ENCODE peak calls at places on chromosomes 2 and 18, in six cellular contexts. One of them, this sample, is unnamed.

GRCh38 chr2:70173520-70173919 is 17.3 kb downstream of the C2orf42 start:
- DNase-seq in NT2/D1: no peak
- DNase-seq in fibroblast of lung: peak
- DNase-seq in H9: no peak
- DNase-seq in IMR-90: peak
- DNase-seq in keratinocyte: no peak
- DNase-seq in this sample: no peak

GRCh38 chr2:207475546-207475945 is 54.2 kb upstream of the CREB1 start:
- DNase-seq in fibroblast of lung: no peak
- DNase-seq in IMR-90: no peak
- DNase-seq in NT2/D1: no peak
- DNase-seq in H9: no peak
- DNase-seq in keratinocyte: no peak
- DNase-seq in this sample: no peak

GRCh38 chr18:63254716-63255399 is 64.7 kb downstream of the BCL2 start:
- DNase-seq in keratinocyte: no peak
- DNase-seq in IMR-90: no peak
- DNase-seq in fibroblast of lung: no peak
- DNase-seq in NT2/D1: no peak
- DNase-seq in H9: no peak
- DNase-seq in this sample: no peak

GRCh38 chr2:156476516-156477206 is 40.5 kb downstream of the GPD2 start:
- DNase-seq in H9: no peak
- DNase-seq in NT2/D1: no peak
- DNase-seq in fibroblast of lung: peak
- DNase-seq in IMR-90: peak
- DNase-seq in keratinocyte: peak
- DNase-seq in this sample: no peak

GRCh38 chr2:20584045-20584636 is 66.8 kb downstream of the HS1BP3 start:
- DNase-seq in IMR-90: no peak
- DNase-seq in keratinocyte: no peak
- DNase-seq in fibroblast of lung: no peak
- DNase-seq in NT2/D1: no peak
- DNase-seq in H9: peak
- DNase-seq in this sample: no peak

GRCh38 chr18:79336556-79337142 is 59.1 kb upstream of the NFATC1 start:
- DNase-seq in keratinocyte: no peak
- DNase-seq in IMR-90: no peak
- DNase-seq in NT2/D1: no peak
- DNase-seq in H9: no peak
- DNase-seq in fibroblast of lung: no peak
- DNase-seq in this sample: peak

GRCh38 chr2:16253291-16253690 is 312.9 kb downstream of the MYCN start:
- DNase-seq in fibroblast of lung: no peak
- DNase-seq in keratinocyte: no peak
- DNase-seq in IMR-90: no peak
- DNase-seq in H9: no peak
- DNase-seq in NT2/D1: no peak
- DNase-seq in this sample: no peak

GRCh38 chr2:1227289-1227900 is 185.9 kb upstream of the TPO start:
- DNase-seq in fibroblast of lung: no peak
- DNase-seq in keratinocyte: no peak
- DNase-seq in H9: no peak
- DNase-seq in IMR-90: no peak
- DNase-seq in NT2/D1: no peak
- DNase-seq in this sample: no peak

GRCh38 chr2:241213036-241213435 is 24.6 kb downstream of the ANO7 start:
- DNase-seq in fibroblast of lung: no peak
- DNase-seq in IMR-90: no peak
- DNase-seq in keratinocyte: no peak
- DNase-seq in NT2/D1: no peak
- DNase-seq in H9: no peak
- DNase-seq in this sample: no peak

GRCh38 chr2:25056391-25056821 is 14.5 kb downstream of the EFR3B start:
- DNase-seq in H9: no peak
- DNase-seq in fibroblast of lung: no peak
- DNase-seq in IMR-90: no peak
- DNase-seq in NT2/D1: no peak
- DNase-seq in keratinocyte: no peak
- DNase-seq in this sample: no peak

DNA sequence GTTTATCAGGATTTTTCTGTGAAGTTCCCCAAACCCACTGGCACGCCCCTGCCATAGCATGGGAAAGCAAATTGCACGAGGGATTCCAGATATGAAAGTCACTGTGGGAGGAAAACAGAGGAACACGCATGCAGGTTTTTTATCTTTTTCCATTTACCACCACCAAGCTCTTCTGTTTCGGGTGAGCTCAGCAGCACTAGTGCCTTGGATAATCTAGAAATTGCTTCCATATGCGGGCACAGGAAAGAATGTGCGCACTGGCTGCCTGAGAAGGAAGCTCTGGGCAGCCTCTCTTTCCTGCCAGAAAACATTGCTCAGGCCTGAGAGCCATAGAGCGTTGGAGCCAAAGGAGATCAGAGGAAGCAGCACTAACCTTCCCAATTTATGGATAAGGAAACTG is 66.0 kb upstream of the WIPF1 start:
- DNase-seq in IMR-90: no peak
- DNase-seq in NT2/D1: no peak
- DNase-seq in fibroblast of lung: no peak
- DNase-seq in H9: no peak
- DNase-seq in keratinocyte: no peak
- DNase-seq in this sample: peak
- H3K9ac ChIP-seq in IMR-90: no peak
- H3K9ac ChIP-seq in NT2/D1: no peak
- H3K9ac ChIP-seq in fibroblast of lung: no peak
- H3K9ac ChIP-seq in H9: no peak
- H3K9ac ChIP-seq in keratinocyte: no peak
- H3K9ac ChIP-seq in this sample: no peak

GRCh38 chr2:159013103-159013502 is 44.7 kb downstream of the TANC1 start:
- DNase-seq in NT2/D1: no peak
- DNase-seq in H9: no peak
- DNase-seq in IMR-90: no peak
- DNase-seq in keratinocyte: no peak
- DNase-seq in fibroblast of lung: no peak
- DNase-seq in this sample: no peak

GRCh38 chr2:159012142-159012541 is 43.7 kb downstream of the TANC1 start:
- DNase-seq in IMR-90: no peak
- DNase-seq in keratinocyte: no peak
- DNase-seq in NT2/D1: no peak
- DNase-seq in H9: no peak
- DNase-seq in fibroblast of lung: no peak
- DNase-seq in this sample: no peak

GRCh38 chr2:159010963-159011362 is 42.5 kb downstream of the TANC1 start:
- DNase-seq in IMR-90: peak
- DNase-seq in NT2/D1: no peak
- DNase-seq in fibroblast of lung: peak
- DNase-seq in H9: no peak
- DNase-seq in keratinocyte: peak
- DNase-seq in this sample: peak

GRCh38 chr2:159009940-159010339 is 41.5 kb downstream of the TANC1 start:
- DNase-seq in H9: no peak
- DNase-seq in keratinocyte: no peak
- DNase-seq in NT2/D1: no peak
- DNase-seq in IMR-90: peak
- DNase-seq in fibroblast of lung: no peak
- DNase-seq in this sample: no peak

DNA sequence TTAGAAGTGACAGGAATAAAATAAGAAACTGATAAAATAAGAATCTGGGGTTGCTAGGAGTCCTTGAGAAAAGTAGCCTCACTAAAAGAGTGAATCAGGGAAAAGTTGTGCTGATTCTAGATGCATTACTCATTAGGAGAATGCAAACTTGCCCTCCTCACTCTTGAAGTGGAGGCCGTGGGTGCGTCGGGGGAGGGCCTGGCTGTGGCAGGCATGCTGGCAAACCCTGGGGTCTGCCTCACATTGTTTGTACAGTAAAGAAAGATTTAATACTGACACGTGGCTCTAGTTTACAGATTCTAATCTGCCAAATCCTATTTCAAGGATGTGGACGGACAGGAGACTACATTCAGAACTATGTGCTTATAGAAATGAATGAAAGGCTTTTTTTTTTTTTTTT is 41.9 kb downstream of the TANC1 start:
- DNase-seq in NT2/D1: no peak
- DNase-seq in fibroblast of lung: peak
- DNase-seq in keratinocyte: no peak
- DNase-seq in H9: no peak
- DNase-seq in IMR-90: peak
- DNase-seq in this sample: peak
- H3K9ac ChIP-seq in NT2/D1: no peak
- H3K9ac ChIP-seq in fibroblast of lung: no peak
- H3K9ac ChIP-seq in keratinocyte: no peak
- H3K9ac ChIP-seq in H9: no peak
- H3K9ac ChIP-seq in IMR-90: no peak
- H3K9ac ChIP-seq in this sample: no peak

GRCh38 chr2:105747997-105748396 is 3.3 kb downstream of the NCK2 start:
- DNase-seq in IMR-90: peak
- DNase-seq in keratinocyte: no peak
- DNase-seq in NT2/D1: no peak
- DNase-seq in fibroblast of lung: no peak
- DNase-seq in H9: no peak
- DNase-seq in this sample: no peak

GRCh38 chr2:105746177-105747080 is 1.7 kb downstream of the NCK2 start:
- DNase-seq in fibroblast of lung: no peak
- DNase-seq in NT2/D1: no peak
- DNase-seq in keratinocyte: no peak
- DNase-seq in IMR-90: no peak
- DNase-seq in H9: peak
- DNase-seq in this sample: no peak

GRCh38 chr2:105744909-105745853 is at the start of gene NCK2:
- DNase-seq in IMR-90: peak
- DNase-seq in fibroblast of lung: peak
- DNase-seq in keratinocyte: no peak
- DNase-seq in H9: no peak
- DNase-seq in NT2/D1: no peak
- DNase-seq in this sample: peak

GRCh38 chr2:105748564-105748963 is 3.9 kb downstream of the NCK2 start:
- DNase-seq in IMR-90: no peak
- DNase-seq in keratinocyte: no peak
- DNase-seq in fibroblast of lung: no peak
- DNase-seq in H9: no peak
- DNase-seq in NT2/D1: no peak
- DNase-seq in this sample: no peak

GRCh38 chr2:105747254-105747909 is 2.7 kb downstream of the NCK2 start:
- DNase-seq in IMR-90: peak
- DNase-seq in NT2/D1: no peak
- DNase-seq in H9: no peak
- DNase-seq in fibroblast of lung: no peak
- DNase-seq in keratinocyte: no peak
- DNase-seq in this sample: no peak
- H3K9ac ChIP-seq in IMR-90: no peak
- H3K9ac ChIP-seq in NT2/D1: no peak
- H3K9ac ChIP-seq in H9: no peak
- H3K9ac ChIP-seq in fibroblast of lung: no peak
- H3K9ac ChIP-seq in keratinocyte: no peak
- H3K9ac ChIP-seq in this sample: no peak

DNA sequence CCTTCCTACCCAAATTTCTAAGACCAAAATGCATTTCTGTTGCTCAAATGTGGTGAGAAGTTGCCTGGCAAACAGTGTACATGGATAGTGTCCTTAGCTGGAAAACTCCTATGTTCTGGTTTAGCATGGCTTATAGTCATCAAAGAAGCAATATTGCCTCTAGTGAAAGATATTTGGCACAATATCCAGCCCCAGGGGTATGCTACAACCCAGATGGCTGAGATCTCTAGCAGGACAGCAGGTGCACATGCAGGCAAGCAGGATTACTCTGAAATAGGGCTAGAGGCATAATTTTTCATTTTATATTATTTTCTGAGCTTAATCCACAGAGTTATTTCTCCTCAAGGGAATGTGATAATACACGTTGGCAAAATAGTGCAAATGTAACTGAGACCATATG is 34.0 kb downstream of the CCDC195 start:
- DNase-seq in IMR-90: no peak
- DNase-seq in keratinocyte: no peak
- DNase-seq in H9: no peak
- DNase-seq in NT2/D1: no peak
- DNase-seq in fibroblast of lung: no peak
- DNase-seq in this sample: no peak
- H3K9ac ChIP-seq in IMR-90: no peak
- H3K9ac ChIP-seq in keratinocyte: no peak
- H3K9ac ChIP-seq in H9: no peak
- H3K9ac ChIP-seq in NT2/D1: no peak
- H3K9ac ChIP-seq in fibroblast of lung: no peak
- H3K9ac ChIP-seq in this sample: no peak

DNA sequence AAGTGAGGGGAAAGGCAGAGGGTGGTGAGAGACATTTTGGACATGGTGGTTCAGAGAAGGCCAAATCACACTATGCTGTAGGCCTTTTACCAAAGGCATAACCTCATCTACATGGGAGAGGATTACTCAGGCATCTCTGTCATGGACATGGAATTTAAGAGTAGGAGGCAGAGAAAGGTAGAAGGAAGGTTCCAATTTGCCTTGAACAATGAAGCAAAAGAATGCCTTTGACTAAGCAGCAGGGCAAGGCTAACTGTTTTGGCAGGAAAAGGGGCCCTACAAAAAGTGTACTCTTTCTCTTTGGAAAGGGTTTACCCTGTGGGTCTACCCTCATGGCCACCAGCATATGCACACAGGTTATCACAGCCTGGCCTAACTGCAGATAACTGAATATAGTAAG is 45.6 kb upstream of the RNU4ATAC start:
- DNase-seq in fibroblast of lung: no peak
- DNase-seq in H9: no peak
- DNase-seq in NT2/D1: peak
- DNase-seq in keratinocyte: no peak
- DNase-seq in IMR-90: peak
- DNase-seq in this sample: no peak
- H3K9ac ChIP-seq in fibroblast of lung: no peak
- H3K9ac ChIP-seq in H9: no peak
- H3K9ac ChIP-seq in NT2/D1: no peak
- H3K9ac ChIP-seq in keratinocyte: peak
- H3K9ac ChIP-seq in IMR-90: no peak
- H3K9ac ChIP-seq in this sample: no peak

This sample was measured in endothelial cell of umbilical vein.